ENCODE peak calls at places on chromosomes 12 and 14, in nine cellular contexts. One of them, this sample, is unnamed. For H4K20me1, the result is how much of the 10 kb centered on the place peaks cover.

GRCh38 chr12:132188451-132189298 is 44.4 kb downstream of the NOC4L start:
- DNase-seq in GM23338: peak
- DNase-seq in HCT116: no peak
- DNase-seq in hepatocyte: no peak
- DNase-seq in OCI-LY7: no peak
- DNase-seq in PC-3: no peak
- DNase-seq in SK-N-SH: no peak
- DNase-seq in MM.1S: no peak
- DNase-seq in neural progenitor cell: no peak
- DNase-seq in this sample: no peak

GRCh38 chr14:102891556-102891955 is 30.9 kb upstream of the AMN start:
- DNase-seq in MM.1S: no peak
- DNase-seq in HCT116: no peak
- DNase-seq in SK-N-SH: no peak
- DNase-seq in OCI-LY7: no peak
- DNase-seq in PC-3: peak
- DNase-seq in GM23338: no peak
- DNase-seq in neural progenitor cell: no peak
- DNase-seq in hepatocyte: no peak
- DNase-seq in this sample: peak

GRCh38 chr14:34792593-34792992 is 78.2 kb upstream of the CFL2 start:
- DNase-seq in PC-3: no peak
- DNase-seq in SK-N-SH: no peak
- DNase-seq in neural progenitor cell: no peak
- DNase-seq in HCT116: no peak
- DNase-seq in hepatocyte: no peak
- DNase-seq in MM.1S: no peak
- DNase-seq in OCI-LY7: no peak
- DNase-seq in GM23338: no peak
- DNase-seq in this sample: no peak

GRCh38 chr14:49732896-49733295 is 35.1 kb upstream of the KLHDC2 start:
- DNase-seq in SK-N-SH: no peak
- DNase-seq in MM.1S: no peak
- DNase-seq in neural progenitor cell: no peak
- DNase-seq in PC-3: no peak
- DNase-seq in GM23338: no peak
- DNase-seq in hepatocyte: no peak
- DNase-seq in OCI-LY7: no peak
- DNase-seq in HCT116: no peak
- DNase-seq in this sample: no peak

GRCh38 chr14:31829256-31829923 is 247.7 kb upstream of the ARHGAP5 start:
- DNase-seq in hepatocyte: peak
- DNase-seq in HCT116: no peak
- DNase-seq in neural progenitor cell: peak
- DNase-seq in OCI-LY7: no peak
- DNase-seq in SK-N-SH: peak
- DNase-seq in GM23338: peak
- DNase-seq in PC-3: peak
- DNase-seq in MM.1S: no peak
- DNase-seq in this sample: peak

GRCh38 chr14:96162741-96163140 is 41.9 kb upstream of the BDKRB2 start:
- DNase-seq in SK-N-SH: no peak
- DNase-seq in PC-3: no peak
- DNase-seq in OCI-LY7: no peak
- DNase-seq in neural progenitor cell: no peak
- DNase-seq in MM.1S: no peak
- DNase-seq in hepatocyte: no peak
- DNase-seq in GM23338: no peak
- DNase-seq in HCT116: no peak
- DNase-seq in this sample: peak

GRCh38 chr14:92792885-92793284 is 1.2 kb upstream of the GOLGA5 start:
- DNase-seq in hepatocyte: no peak
- DNase-seq in GM23338: peak
- DNase-seq in SK-N-SH: no peak
- DNase-seq in OCI-LY7: no peak
- DNase-seq in neural progenitor cell: peak
- DNase-seq in PC-3: peak
- DNase-seq in MM.1S: no peak
- DNase-seq in HCT116: no peak
- DNase-seq in this sample: peak

GRCh38 chr12:64825143-64826011 is 930 bp downstream of the TBC1D30 start:
- DNase-seq in neural progenitor cell: peak
- DNase-seq in OCI-LY7: no peak
- DNase-seq in SK-N-SH: peak
- DNase-seq in HCT116: no peak
- DNase-seq in hepatocyte: no peak
- DNase-seq in GM23338: peak
- DNase-seq in MM.1S: peak
- DNase-seq in PC-3: no peak
- DNase-seq in this sample: no peak

GRCh38 chr14:21771671-21772070 is 98.1 kb upstream of the OR4E1 start:
- DNase-seq in neural progenitor cell: no peak
- DNase-seq in OCI-LY7: no peak
- DNase-seq in HCT116: no peak
- DNase-seq in GM23338: peak
- DNase-seq in SK-N-SH: no peak
- DNase-seq in PC-3: peak
- DNase-seq in hepatocyte: no peak
- DNase-seq in MM.1S: no peak
- DNase-seq in this sample: no peak

GRCh38 chr12:12786371-12786715 is 884 bp downstream of the APOLD1 start:
- DNase-seq in MM.1S: peak
- DNase-seq in OCI-LY7: no peak
- DNase-seq in GM23338: no peak
- DNase-seq in neural progenitor cell: no peak
- DNase-seq in HCT116: no peak
- DNase-seq in hepatocyte: no peak
- DNase-seq in SK-N-SH: no peak
- DNase-seq in PC-3: no peak
- DNase-seq in this sample: no peak

GRCh38 chr12:102461501-102461900 is 18.9 kb downstream of the IGF1 start:
- DNase-seq in PC-3: no peak
- DNase-seq in OCI-LY7: no peak
- DNase-seq in hepatocyte: no peak
- DNase-seq in GM23338: no peak
- DNase-seq in MM.1S: no peak
- DNase-seq in neural progenitor cell: no peak
- DNase-seq in HCT116: no peak
- DNase-seq in SK-N-SH: no peak
- DNase-seq in this sample: no peak

GRCh38 chr14:30375280-30375892 is 183.6 kb upstream of the G2E3 start:
- DNase-seq in OCI-LY7: peak
- DNase-seq in hepatocyte: peak
- DNase-seq in MM.1S: peak
- DNase-seq in HCT116: peak
- DNase-seq in GM23338: peak
- DNase-seq in SK-N-SH: peak
- DNase-seq in neural progenitor cell: peak
- DNase-seq in PC-3: peak
- DNase-seq in this sample: peak

GRCh38 chr12:110343921-110344555 is 59.5 kb downstream of the ANAPC7 start:
- DNase-seq in PC-3: no peak
- DNase-seq in hepatocyte: no peak
- DNase-seq in HCT116: no peak
- DNase-seq in MM.1S: no peak
- DNase-seq in neural progenitor cell: no peak
- DNase-seq in SK-N-SH: no peak
- DNase-seq in GM23338: no peak
- DNase-seq in OCI-LY7: no peak
- DNase-seq in this sample: no peak

GRCh38 chr14:22781606-22782000 is 15.1 kb downstream of the OXA1L start:
- DNase-seq in hepatocyte: no peak
- DNase-seq in HCT116: no peak
- DNase-seq in PC-3: peak
- DNase-seq in SK-N-SH: no peak
- DNase-seq in MM.1S: no peak
- DNase-seq in OCI-LY7: no peak
- DNase-seq in GM23338: no peak
- DNase-seq in neural progenitor cell: no peak
- DNase-seq in this sample: peak

GRCh38 chr14:101961746-101962502 is 2.4 kb upstream of the DYNC1H1 start:
- DNase-seq in PC-3: no peak
- DNase-seq in HCT116: no peak
- DNase-seq in SK-N-SH: no peak
- DNase-seq in GM23338: peak
- DNase-seq in OCI-LY7: no peak
- DNase-seq in MM.1S: no peak
- DNase-seq in hepatocyte: no peak
- DNase-seq in neural progenitor cell: no peak
- DNase-seq in this sample: no peak

GRCh38 chr12:126891789-126892188 is 1375.2 kb upstream of the TMEM132C start:
- DNase-seq in HCT116: peak
- DNase-seq in MM.1S: no peak
- DNase-seq in GM23338: peak
- DNase-seq in neural progenitor cell: no peak
- DNase-seq in SK-N-SH: peak
- DNase-seq in PC-3: peak
- DNase-seq in OCI-LY7: no peak
- DNase-seq in hepatocyte: no peak
- DNase-seq in this sample: no peak

GRCh38 chr12:12267801-12268200 is 957 bp upstream of the LRP6 start:
- DNase-seq in neural progenitor cell: peak
- DNase-seq in PC-3: peak
- DNase-seq in HCT116: no peak
- DNase-seq in OCI-LY7: no peak
- DNase-seq in MM.1S: no peak
- DNase-seq in SK-N-SH: peak
- DNase-seq in hepatocyte: no peak
- DNase-seq in GM23338: peak
- DNase-seq in this sample: no peak

GRCh38 chr12:68317047-68317667 is 15.0 kb downstream of the MDM1 start:
- DNase-seq in PC-3: peak
- DNase-seq in HCT116: peak
- DNase-seq in GM23338: peak
- DNase-seq in hepatocyte: peak
- DNase-seq in neural progenitor cell: peak
- DNase-seq in MM.1S: peak
- DNase-seq in SK-N-SH: peak
- DNase-seq in OCI-LY7: peak
- DNase-seq in this sample: peak

GRCh38 chr12:55728185-55728931 is 451 bp downstream of the CD63 start:
- DNase-seq in neural progenitor cell: peak
- DNase-seq in GM23338: peak
- DNase-seq in SK-N-SH: peak
- DNase-seq in HCT116: no peak
- DNase-seq in hepatocyte: peak
- DNase-seq in MM.1S: no peak
- DNase-seq in PC-3: peak
- DNase-seq in OCI-LY7: peak
- DNase-seq in this sample: peak

GRCh38 chr12:46585854-46586621 is 213.5 kb upstream of the SLC38A2 start:
- DNase-seq in OCI-LY7: peak
- DNase-seq in HCT116: peak
- DNase-seq in PC-3: peak
- DNase-seq in MM.1S: peak
- DNase-seq in SK-N-SH: no peak
- DNase-seq in GM23338: peak
- DNase-seq in hepatocyte: peak
- DNase-seq in neural progenitor cell: peak
- DNase-seq in this sample: peak

GRCh38 chr12:132507656-132508055 is 17.7 kb downstream of the FBRSL1 start:
- DNase-seq in MM.1S: no peak
- DNase-seq in HCT116: no peak
- DNase-seq in OCI-LY7: no peak
- DNase-seq in hepatocyte: no peak
- DNase-seq in neural progenitor cell: no peak
- DNase-seq in PC-3: no peak
- DNase-seq in GM23338: no peak
- DNase-seq in SK-N-SH: no peak
- DNase-seq in this sample: no peak

GRCh38 chr14:64502476-64503183 is 1.0 kb downstream of the ZBTB25 start:
- DNase-seq in PC-3: peak
- DNase-seq in GM23338: peak
- DNase-seq in hepatocyte: peak
- DNase-seq in SK-N-SH: no peak
- DNase-seq in OCI-LY7: peak
- DNase-seq in neural progenitor cell: peak
- DNase-seq in MM.1S: peak
- DNase-seq in HCT116: no peak
- DNase-seq in this sample: no peak

GRCh38 chr14:105424861-105425260 is 5.2 kb downstream of the MTA1 start:
- DNase-seq in PC-3: no peak
- DNase-seq in HCT116: no peak
- DNase-seq in hepatocyte: no peak
- DNase-seq in OCI-LY7: no peak
- DNase-seq in neural progenitor cell: no peak
- DNase-seq in SK-N-SH: no peak
- DNase-seq in MM.1S: no peak
- DNase-seq in GM23338: no peak
- DNase-seq in this sample: no peak
- H4K20me1 ChIP-seq in PC-3: under half
- H4K20me1 ChIP-seq in HCT116: under half
- H4K20me1 ChIP-seq in hepatocyte: under half
- H4K20me1 ChIP-seq in OCI-LY7: under half
- H4K20me1 ChIP-seq in neural progenitor cell: half or more
- H4K20me1 ChIP-seq in SK-N-SH: half or more
- H4K20me1 ChIP-seq in MM.1S: under half
- H4K20me1 ChIP-seq in GM23338: half or more
- H4K20me1 ChIP-seq in this sample: under half

GRCh38 chr14:77026930-77027537 is 1.5 kb downstream of the IRF2BPL start:
- DNase-seq in neural progenitor cell: peak
- DNase-seq in GM23338: peak
- DNase-seq in PC-3: peak
- DNase-seq in HCT116: no peak
- DNase-seq in MM.1S: no peak
- DNase-seq in OCI-LY7: peak
- DNase-seq in hepatocyte: peak
- DNase-seq in SK-N-SH: peak
- DNase-seq in this sample: peak
- TF ChIP-seq EZH2phosphoT487 in neural progenitor cell: peak
- TF ChIP-seq EZH2phosphoT487 in GM23338: no peak
- TF ChIP-seq EZH2phosphoT487 in PC-3: no peak
- TF ChIP-seq EZH2phosphoT487 in HCT116: no peak
- TF ChIP-seq EZH2phosphoT487 in MM.1S: no peak
- TF ChIP-seq EZH2phosphoT487 in OCI-LY7: no peak
- TF ChIP-seq EZH2phosphoT487 in hepatocyte: no peak
- TF ChIP-seq EZH2phosphoT487 in SK-N-SH: no peak
- TF ChIP-seq EZH2phosphoT487 in this sample: no peak

DNA sequence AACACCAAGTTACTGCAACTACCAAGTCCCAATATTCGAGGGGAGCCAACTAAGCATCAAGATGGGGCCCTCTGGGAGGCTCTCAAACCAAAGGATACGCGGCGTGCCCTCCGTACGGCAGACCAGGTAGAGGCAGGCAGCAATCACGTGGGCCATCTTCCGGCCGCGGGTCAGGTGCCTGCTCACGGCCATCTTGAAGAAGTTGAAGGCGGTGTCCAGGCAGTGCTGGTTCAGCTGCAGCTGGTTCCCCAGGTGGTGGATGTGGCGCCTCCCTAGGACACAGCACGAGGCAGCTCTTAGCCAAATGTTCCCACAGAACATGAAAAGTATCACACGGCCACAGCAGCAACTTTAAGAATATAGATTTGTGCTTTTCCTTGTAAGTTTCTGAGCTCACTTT is 24.3 kb downstream of the BTBD6 start:
- DNase-seq in HCT116: no peak
- DNase-seq in GM23338: peak
- DNase-seq in MM.1S: no peak
- DNase-seq in neural progenitor cell: no peak
- DNase-seq in hepatocyte: no peak
- DNase-seq in SK-N-SH: no peak
- DNase-seq in OCI-LY7: no peak
- DNase-seq in PC-3: no peak
- DNase-seq in this sample: no peak
- H4K20me1 ChIP-seq in HCT116: under half
- H4K20me1 ChIP-seq in GM23338: under half
- H4K20me1 ChIP-seq in MM.1S: under half
- H4K20me1 ChIP-seq in neural progenitor cell: under half
- H4K20me1 ChIP-seq in hepatocyte: under half
- H4K20me1 ChIP-seq in SK-N-SH: under half
- H4K20me1 ChIP-seq in OCI-LY7: under half
- H4K20me1 ChIP-seq in PC-3: under half
- H4K20me1 ChIP-seq in this sample: under half

GRCh38 chr12:122304924-122305323 is 38.6 kb upstream of the VPS33A start:
- DNase-seq in neural progenitor cell: no peak
- DNase-seq in OCI-LY7: no peak
- DNase-seq in HCT116: no peak
- DNase-seq in hepatocyte: no peak
- DNase-seq in PC-3: peak
- DNase-seq in GM23338: no peak
- DNase-seq in MM.1S: no peak
- DNase-seq in SK-N-SH: no peak
- DNase-seq in this sample: no peak
- TF ChIP-seq EZH2phosphoT487 in neural progenitor cell: no peak
- TF ChIP-seq EZH2phosphoT487 in OCI-LY7: no peak
- TF ChIP-seq EZH2phosphoT487 in HCT116: no peak
- TF ChIP-seq EZH2phosphoT487 in hepatocyte: no peak
- TF ChIP-seq EZH2phosphoT487 in PC-3: no peak
- TF ChIP-seq EZH2phosphoT487 in GM23338: no peak
- TF ChIP-seq EZH2phosphoT487 in MM.1S: no peak
- TF ChIP-seq EZH2phosphoT487 in SK-N-SH: no peak
- TF ChIP-seq EZH2phosphoT487 in this sample: no peak